ENCODE peak calls at places on chromosomes 2 and 18, in seven cellular contexts. M, N, S, A, I, D and C are unnamed samples.

GRCh38 chr18:6624271-6624670 is 105.2 kb upstream of the ARHGAP28 start:
- DNase-seq in I (no peak), S (no peak), D (peak), A (no peak), M (no peak), N (peak), C (no peak)

GRCh38 chr18:48828201-48828580 is 122.6 kb downstream of the SMAD7 start:
- DNase-seq in N (no peak), A (no peak), M (no peak), S (no peak), D (no peak), I (no peak), C (no peak)

GRCh38 chr2:229748950-229749349 is 34.6 kb upstream of the DNER start:
- DNase-seq in S (no peak), D (no peak), I (no peak), N (no peak), M (no peak), A (no peak), C (no peak)

GRCh38 chr18:27411911-27412310 is 226.8 kb upstream of the CHST9 start:
- DNase-seq in M (no peak), D (peak), A (no peak), I (no peak), S (no peak), N (no peak), C (no peak)

GRCh38 chr2:159034728-159035127 is 66.3 kb downstream of the TANC1 start:
- DNase-seq in A (no peak), M (no peak), S (no peak), D (no peak), I (peak), N (no peak), C (no peak)

GRCh38 chr2:127080226-127080940 is 26.6 kb downstream of the BIN1 start:
- DNase-seq in I (no peak), A (no peak), S (no peak), M (no peak), D (no peak), N (no peak), C (no peak)

GRCh38 chr2:120104002-120104467 is 91.2 kb downstream of the EPB41L5 start:
- DNase-seq in D (peak), M (no peak), S (no peak), I (peak), A (no peak), N (peak), C (no peak)

GRCh38 chr2:100757621-100758394 is 62.1 kb upstream of the NPAS2 start:
- DNase-seq in A (no peak), D (peak), M (no peak), I (peak), N (peak), S (no peak), C (no peak)

GRCh38 chr2:210584834-210585233 is 28.4 kb downstream of the CPS1 start:
- DNase-seq in A (no peak), S (no peak), M (no peak), I (no peak), D (peak), N (no peak), C (no peak)

GRCh38 chr2:67260348-67261277 is 136.5 kb upstream of the ETAA1 start:
- DNase-seq in S (no peak), A (no peak), N (peak), D (peak), M (no peak), I (peak), C (peak)

GRCh38 chr2:146124741-146125140 is 1604.8 kb upstream of the ZEB2 start:
- DNase-seq in D (peak), A (no peak), I (no peak), N (peak), M (no peak), S (no peak), C (no peak)

GRCh38 chr2:204544961-204545860 is at the start of gene PARD3B:
- DNase-seq in A (peak), I (peak), D (peak), S (no peak), N (peak), M (peak), C (peak)

GRCh38 chr2:46258937-46259781 is 38.0 kb upstream of the EPAS1 start:
- DNase-seq in D (no peak), A (no peak), I (no peak), M (no peak), S (no peak), N (no peak), C (no peak)

GRCh38 chr18:23281626-23282436 is 146.5 kb downstream of the CABLES1 start:
- DNase-seq in A (no peak), D (peak), M (no peak), I (peak), S (no peak), N (peak), C (no peak)

GRCh38 chr2:56266761-56267411 is 83.1 kb downstream of the CCDC85A start:
- DNase-seq in I (no peak), S (no peak), M (peak), D (no peak), A (no peak), N (no peak), C (no peak)

GRCh38 chr2:144324446-144325045 is 195.4 kb downstream of the ZEB2 start:
- DNase-seq in S (no peak), M (no peak), A (no peak), I (no peak), D (no peak), N (no peak), C (no peak)

GRCh38 chr18:78853341-78853740 is 126.3 kb upstream of the SALL3 start:
- DNase-seq in A (no peak), S (no peak), I (no peak), D (no peak), N (no peak), M (no peak), C (no peak)

GRCh38 chr18:32049393-32050161 is 31.0 kb downstream of the RNF125 start:
- DNase-seq in N (no peak), A (no peak), I (no peak), M (no peak), S (peak), D (no peak), C (no peak)

GRCh38 chr2:181678033-181678586 is 2.2 kb downstream of the NEUROD1 start:
- DNase-seq in M (no peak), A (no peak), N (peak), D (peak), S (peak), I (peak), C (no peak)

GRCh38 chr2:200130762-200131166 is 175.4 kb downstream of the MAIP1 start:
- DNase-seq in D (peak), N (no peak), A (no peak), I (no peak), M (no peak), S (no peak), C (no peak)

GRCh38 chr2:49619804-49620203 is 465.5 kb upstream of the FSHR start:
- DNase-seq in S (no peak), D (no peak), M (peak), N (no peak), A (no peak), I (no peak), C (no peak)

GRCh38 chr2:236803621-236804020 is 234.0 kb downstream of the ACKR3 start:
- DNase-seq in S (no peak), N (no peak), I (no peak), M (no peak), A (no peak), D (no peak), C (no peak)

GRCh38 chr18:49561127-49561376 is 805 bp upstream of the LIPG start:
- DNase-seq in D (no peak), I (no peak), S (no peak), A (no peak), M (no peak), N (no peak), C (no peak)

GRCh38 chr2:27162151-27163121 is 13.6 kb downstream of the TCF23 start:
- DNase-seq in D (no peak), A (no peak), M (no peak), S (no peak), N (no peak), I (peak), C (peak)

GRCh38 chr2:46988733-46989481 is 73.3 kb upstream of the MCFD2 start:
- DNase-seq in D (no peak), N (no peak), A (no peak), M (no peak), S (no peak), I (no peak), C (no peak)

GRCh38 chr2:41741951-41742563 is 305.8 kb upstream of the PKDCC start:
- DNase-seq in M (peak), N (no peak), S (no peak), A (no peak), I (no peak), D (no peak), C (no peak)

GRCh38 chr2:224412064-224412921 is 10.4 kb upstream of the FAM124B start:
- DNase-seq in D (peak), A (no peak), N (peak), M (no peak), I (no peak), S (no peak), C (no peak)

GRCh38 chr2:111990856-111991255 is 64.2 kb upstream of the TMEM87B start:
- DNase-seq in I (no peak), A (no peak), S (no peak), M (no peak), D (no peak), N (no peak), C (no peak)

GRCh38 chr2:224922142-224922727 is 120.0 kb downstream of the DOCK10 start:
- DNase-seq in N (peak), I (no peak), D (peak), M (no peak), A (no peak), S (no peak), C (no peak)

GRCh38 chr2:196983934-196984333 is 57.4 kb upstream of the PGAP1 start:
- DNase-seq in M (no peak), D (no peak), N (peak), A (no peak), S (no peak), I (no peak), C (no peak)